ENCODE peak calls at places on chromosomes 1 and 21, in ten cellular contexts. Q is brain microvascular endothelial cell, Z is fibroblast of lung, K is lower leg skin, I is hepatic stellate cell, P is T1000, R is sigmoid colon, N is GM12891, B is NCI-H2171 treated with DMSO at 0.1 percent for 48 hours, Y is renal cortical epithelial cell. T is an unnamed sample.

GRCh38 chr1:11417162-11417561 is 61.8 kb upstream of the DISP3 start:
- DNase-seq in N (no peak), Q (no peak), K (no peak), Y (no peak), B (peak; percentile 93), R (no peak), I (no peak), P (no peak), Z (no peak), T (no peak)

GRCh38 chr1:8538502-8538901 is 220.6 kb downstream of the SLC45A1 start:
- DNase-seq in K (no peak), B (no peak), Z (no peak), Q (no peak), R (no peak), I (no peak), N (no peak), P (no peak), Y (no peak), T (no peak)

GRCh38 chr1:205449750-205450443 is 5.9 kb downstream of the BLACAT1 start:
- DNase-seq in Z (peak; percentile 74), B (no peak), K (no peak), Y (peak; percentile 95), P (no peak), Q (peak; percentile 22), R (no peak), N (no peak), I (peak; percentile 63), T (no peak)

GRCh38 chr1:31152181-31152768 is 86.8 kb upstream of the PUM1 start:
- DNase-seq in P (peak; percentile 84), B (peak; percentile 13), Y (peak; percentile 69), R (no peak), I (peak; percentile 67), N (no peak), K (no peak), Q (peak; percentile 56), Z (peak; percentile 61), T (no peak)

GRCh38 chr1:1114431-1114830 is 1.5 kb downstream of the C1orf159 start:
- DNase-seq in B (no peak), I (no peak), P (no peak), N (no peak), Y (no peak), R (peak; percentile 44), K (no peak), Z (no peak), Q (no peak), T (peak; percentile 51)

GRCh38 chr1:59669752-59670312 is 144.9 kb upstream of the HOOK1 start:
- DNase-seq in Q (peak; percentile 78), N (no peak), R (peak; percentile 82), B (no peak), K (no peak), I (peak; percentile 33), Y (peak; percentile 33), Z (peak; percentile 77), P (peak; percentile 12), T (no peak)

GRCh38 chr1:47582891-47583608 is 145.2 kb downstream of the FOXD2 start:
- DNase-seq in I (no peak), Q (peak; percentile 31), B (no peak), K (peak; percentile 69), R (no peak), N (no peak), Z (peak; percentile 12), P (no peak), Y (peak; percentile 69), T (peak; percentile 31)

GRCh38 chr21:15000076-15000475 is 64.7 kb downstream of the NRIP1 start:
- DNase-seq in B (no peak), I (peak; percentile 20), K (no peak), Y (peak; percentile 95), R (no peak), Z (peak; percentile 88), P (no peak), Q (peak; percentile 46), N (no peak), T (no peak)

GRCh38 chr1:11523261-11523660 is 44.3 kb downstream of the DISP3 start:
- DNase-seq in B (no peak), R (peak; percentile 8), I (no peak), Q (no peak), N (no peak), P (no peak), Z (no peak), Y (no peak), K (peak; percentile 46), T (peak; percentile 56)